ENCODE peak calls at places on chromosomes 2 and 18, in seven cellular contexts. F is effector CD8-positive, alpha-beta T cell; H is stimulated activated CD8-positive, alpha-beta memory T cell treated with anti-CD3 and anti-CD28 coated beads, Interleukin-15, amount 100 ng/mL, for 4 hours; S is non-pigmented ciliary epithelial cell; P is ecto neural progenitor cell; B is naive thymus-derived CD8-positive, alpha-beta T cell; V is glutamatergic neuron. Q is an unnamed sample.

GRCh38 chr2:69509011-69509749 is 71.9 kb upstream of the NFU1 start:
- DNase-seq in V (no peak), H (no peak), P (no peak), B (no peak), S (no peak), F (no peak), Q (no peak)

GRCh38 chr2:134671498-134671897 is 47.3 kb downstream of the TMEM163 start:
- DNase-seq in H (no peak), P (no peak), V (no peak), F (no peak), B (no peak), S (no peak), Q (no peak)

GRCh38 chr2:107093426-107093957 is 207.5 kb upstream of the ST6GAL2 start:
- DNase-seq in S (no peak), V (no peak), B (no peak), F (no peak), H (no peak), P (no peak), Q (no peak)

GRCh38 chr2:9736008-9736407 is 105.2 kb upstream of the YWHAQ start:
- DNase-seq in P (no peak), S (no peak), B (no peak), F (no peak), H (no peak), V (no peak), Q (no peak)

GRCh38 chr2:64202206-64202864 is 58.1 kb upstream of the PELI1 start:
- DNase-seq in V (no peak), B (no peak), H (no peak), S (no peak), F (no peak), P (no peak), Q (no peak)

GRCh38 chr18:36821681-36822080 is 7.1 kb downstream of the TPGS2 start:
- DNase-seq in P (no peak), H (no peak), B (no peak), S (no peak), V (no peak), F (no peak), Q (no peak)

GRCh38 chr2:71910277-71910676 is 237.4 kb downstream of the CYP26B1 start:
- DNase-seq in P (no peak), F (no peak), S (no peak), B (no peak), V (no peak), H (no peak), Q (no peak)

GRCh38 chr2:20757405-20758090 is 65.4 kb downstream of the LDAH start:
- DNase-seq in S (no peak), B (no peak), F (no peak), V (no peak), H (no peak), P (no peak), Q (no peak)

GRCh38 chr2:234304945-234305344 is 191.9 kb downstream of the ARL4C start:
- DNase-seq in V (no peak), P (no peak), F (no peak), S (no peak), H (no peak), B (no peak), Q (no peak)

GRCh38 chr18:6437937-6438818 is 23.5 kb upstream of the L3MBTL4 start:
- DNase-seq in F (no peak), B (no peak), V (no peak), H (no peak), P (no peak), S (no peak), Q (no peak)

GRCh38 chr2:74502720-74503505 is 3.5 kb upstream of the LBX2 start:
- DNase-seq in B (peak), P (peak), S (no peak), H (no peak), V (peak), F (peak), Q (peak)

GRCh38 chr2:216001612-216002215 is 11.6 kb downstream of the MREG start:
- DNase-seq in B (no peak), S (no peak), F (no peak), V (peak), P (no peak), H (no peak), Q (no peak)

GRCh38 chr18:55318864-55319516 is 269.0 kb downstream of the TCF4 start:
- DNase-seq in F (no peak), H (no peak), S (no peak), P (no peak), B (no peak), V (no peak), Q (no peak)

Q was measured in GM18507.